ENCODE peak calls at places on chromosome 7, in four cellular contexts. Q, C, Z and J are unnamed samples.

GRCh38 chr7:128400566-128400965 is 9.2 kb downstream of the IMPDH1 start:
- DNase-seq in Q (no peak), C (no peak), Z (no peak), J (no peak)

GRCh38 chr7:134781171-134781570 is 1.7 kb downstream of the CALD1 start:
- DNase-seq in Z (no peak), Q (no peak), C (no peak), J (no peak)

GRCh38 chr7:5139998-5140397 is 50.0 kb upstream of the WIPI2 start:
- DNase-seq in C (peak; percentile 32), Q (no peak), Z (peak; percentile 56), J (no peak)

GRCh38 chr7:99720370-99721128 is 14.4 kb downstream of the CYP3A7 start:
- DNase-seq in Z (no peak), C (peak; percentile 70), Q (no peak), J (no peak)

GRCh38 chr7:71165708-71166107 is 33.8 kb downstream of the GALNT17 start:
- DNase-seq in C (no peak), Q (no peak), Z (peak; percentile 9), J (no peak)

GRCh38 chr7:537911-538634 is 18.4 kb upstream of the PDGFA start:
- DNase-seq in C (peak; percentile 81), Q (peak; percentile 96), Z (no peak), J (peak; percentile 61)

GRCh38 chr7:30893357-30893756 is 18.3 kb upstream of the AQP1 start:
- DNase-seq in C (no peak), Q (no peak), Z (no peak), J (no peak)

GRCh38 chr7:98551541-98552273 is 65.4 kb upstream of the NPTX2 start:
- DNase-seq in Q (no peak), Z (no peak), C (no peak), J (no peak)

GRCh38 chr7:151310578-151310977 is 31.0 kb upstream of the NUB1 start:
- DNase-seq in C (peak; percentile 62), Z (peak; percentile 57), Q (peak; percentile 37), J (no peak)

GRCh38 chr7:33108591-33108930 is 643 bp downstream of the RP9 start:
- DNase-seq in C (no peak), Q (peak; percentile 31), Z (peak; percentile 55), J (no peak)

GRCh38 chr7:73920406-73921134 is 59.6 kb downstream of the TMEM270 start:
- DNase-seq in Z (no peak), Q (no peak), C (no peak), J (peak; percentile 40)

GRCh38 chr7:42350801-42351200 is 113.8 kb upstream of the GLI3 start:
- DNase-seq in C (no peak), Z (no peak), Q (no peak), J (no peak)

GRCh38 chr7:50492770-50493519 is 42.8 kb upstream of the FIGNL1 start:
- DNase-seq in Q (no peak), C (peak; percentile 18), Z (peak; percentile 44), J (no peak)

GRCh38 chr7:83077328-83077727 is 85.4 kb downstream of the PCLO start:
- DNase-seq in C (no peak), Z (no peak), Q (no peak), J (no peak)

GRCh38 chr7:155001756-155002410 is 1.0 kb downstream of the PAXIP1 start:
- DNase-seq in Q (peak; percentile 26), C (no peak), Z (peak; percentile 68), J (no peak)

GRCh38 chr7:70029993-70030392 is 431.7 kb downstream of the AUTS2 start:
- DNase-seq in Z (no peak), C (no peak), Q (no peak), J (no peak)

GRCh38 chr7:70028620-70029019 is 430.3 kb downstream of the AUTS2 start:
- DNase-seq in Z (no peak), C (no peak), Q (no peak), J (no peak)

GRCh38 chr7:70027864-70028263 is 429.6 kb downstream of the AUTS2 start:
- DNase-seq in C (no peak), Q (no peak), Z (no peak), J (no peak)

GRCh38 chr7:70032673-70033072 is 434.4 kb downstream of the AUTS2 start:
- DNase-seq in Q (no peak), C (no peak), Z (no peak), J (no peak)

DNA sequence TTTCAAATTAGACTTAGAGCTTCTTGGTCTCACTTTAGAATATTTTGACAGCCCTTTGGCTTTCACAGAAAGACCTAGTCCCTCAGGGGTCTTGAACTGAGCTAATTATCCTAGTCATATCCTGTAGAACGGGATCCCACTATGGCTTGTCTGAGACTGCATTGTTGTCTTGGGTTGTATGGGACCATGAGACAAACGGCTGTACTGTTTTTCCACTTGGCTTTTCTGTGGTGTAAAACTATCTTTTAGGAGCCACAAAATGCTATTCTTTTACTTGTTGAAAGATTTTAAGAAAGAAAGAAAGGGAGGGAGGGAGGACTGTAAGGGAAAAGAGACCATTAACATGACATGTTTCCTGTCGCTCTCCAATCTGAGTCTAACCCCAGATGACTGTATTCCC is 432.5 kb downstream of the AUTS2 start:
- DNase-seq in C (no peak), Q (no peak), Z (no peak), J (no peak)
- TF ChIP-seq CHD2 in C (no peak), Q (no peak), Z (no peak), J (no peak)

GRCh38 chr7:45662018-45662417 is 87.8 kb downstream of the ADCY1 start:
- DNase-seq in Q (no peak), C (no peak), Z (no peak), J (no peak)
- TF ChIP-seq MAFK in Q (no peak), C (no peak), Z (no peak), J (no peak)

GRCh38 chr7:139680676-139681462 is 96.9 kb downstream of the HIPK2 start:
- DNase-seq in Q (peak; percentile 90), Z (peak; percentile 87), C (no peak), J (no peak)

GRCh38 chr7:139681463-139681755 is 96.4 kb downstream of the HIPK2 start:
- DNase-seq in C (no peak), Z (peak; percentile 52), Q (no peak), J (no peak)

GRCh38 chr7:139681812-139682135 is 96.0 kb downstream of the HIPK2 start:
- DNase-seq in Z (no peak), Q (no peak), C (no peak), J (no peak)

GRCh38 chr7:139683137-139683871 is 94.5 kb downstream of the HIPK2 start:
- DNase-seq in Z (no peak), Q (no peak), C (no peak), J (no peak)

GRCh38 chr7:139682136-139683013 is 95.4 kb downstream of the HIPK2 start:
- DNase-seq in C (peak; percentile 61), Q (peak; percentile 41), Z (no peak), J (no peak)
- TF ChIP-seq CHD2 in C (no peak), Q (no peak), Z (no peak), J (no peak)

GRCh38 chr7:130733866-130734524 is at the start of gene KLF14:
- DNase-seq in Q (no peak), Z (peak; percentile 54), C (no peak), J (no peak)
- TF ChIP-seq MAFK in Q (no peak), Z (no peak), C (no peak), J (no peak)

DNA sequence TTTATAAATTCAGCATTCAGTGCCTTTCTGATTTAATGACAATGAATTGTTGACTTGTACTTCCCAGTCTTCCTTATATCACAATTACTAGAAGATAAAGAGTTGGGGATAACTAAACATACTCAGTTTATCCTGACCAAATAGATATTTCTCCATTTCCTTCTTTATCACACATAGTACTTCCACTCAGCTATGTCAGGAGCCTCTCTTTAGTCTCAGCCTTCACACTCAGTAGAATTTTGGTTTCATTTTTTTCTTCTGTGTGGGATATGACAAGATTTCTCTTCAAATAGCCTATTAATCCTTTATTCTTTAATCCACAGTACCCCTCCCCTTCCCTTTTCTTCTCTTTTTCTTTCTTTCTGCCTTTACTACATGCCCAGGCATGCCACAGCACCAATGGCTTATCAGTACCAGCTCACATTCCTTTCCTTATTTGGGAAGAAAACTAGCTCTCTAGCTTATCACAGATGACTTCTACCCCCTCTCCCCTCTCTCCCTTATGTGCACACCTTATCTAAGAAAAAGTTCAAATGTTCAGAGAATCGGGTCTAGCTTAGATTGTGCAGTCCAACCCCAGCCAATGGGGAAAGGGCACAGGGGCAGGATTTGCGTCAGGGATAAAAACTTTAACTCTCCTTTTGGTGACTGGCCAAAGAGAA is 109.0 kb downstream of the PHF14 start:
- DNase-seq in Q (no peak), Z (peak; percentile 6), C (peak; percentile 75), J (no peak)
- TF ChIP-seq CHD2 in Q (no peak), Z (no peak), C (no peak), J (no peak)

GRCh38 chr7:91957823-91958222 is 17.2 kb downstream of the AKAP9 start:
- DNase-seq in Z (no peak), Q (no peak), C (no peak), J (no peak)
- TF ChIP-seq MAFK in Z (no peak), Q (no peak), C (no peak), J (no peak)

GRCh38 chr7:138565451-138566114 is 105.5 kb downstream of the TRIM24 start:
- DNase-seq in C (peak; percentile 98), Q (no peak), Z (peak; percentile 64), J (no peak)
- TF ChIP-seq CHD2 in C (no peak), Q (no peak), Z (no peak), J (no peak)

DNA sequence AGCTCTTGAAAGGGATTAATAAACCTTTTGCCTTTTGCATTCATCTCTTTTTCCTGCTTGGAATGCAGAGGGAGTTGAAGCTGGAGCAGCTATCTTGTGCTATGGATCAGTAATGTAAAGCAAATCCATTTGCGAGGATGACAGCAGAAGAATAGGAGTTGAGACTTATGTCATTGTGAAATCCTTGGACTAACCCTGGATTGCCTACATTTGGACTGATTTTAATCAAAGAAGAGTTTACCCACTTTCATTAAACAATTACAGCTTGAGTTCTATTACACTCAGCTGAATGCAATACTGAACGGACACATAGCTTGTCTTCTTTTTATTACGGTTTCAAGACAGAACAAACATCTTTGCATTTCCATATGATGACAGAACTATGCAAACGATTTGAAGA is 362.3 kb downstream of the PHF14 start:
- DNase-seq in C (no peak), Z (no peak), Q (no peak), J (no peak)
- TF ChIP-seq MAFK in C (no peak), Z (no peak), Q (no peak), J (no peak)

GRCh38 chr7:7858559-7858958 is 110.0 kb upstream of the GLCCI1 start:
- DNase-seq in C (no peak), Z (no peak), Q (no peak), J (no peak)

GRCh38 chr7:7851991-7852390 is 116.6 kb upstream of the GLCCI1 start:
- DNase-seq in Z (no peak), Q (no peak), C (no peak), J (no peak)

GRCh38 chr7:7861211-7861633 is 107.4 kb upstream of the GLCCI1 start:
- DNase-seq in Q (peak; percentile 2), C (peak; percentile 49), Z (no peak), J (no peak)

GRCh38 chr7:7862393-7862792 is 106.2 kb upstream of the GLCCI1 start:
- DNase-seq in C (no peak), Z (no peak), Q (no peak), J (no peak)

GRCh38 chr7:7857143-7857583 is 111.4 kb upstream of the GLCCI1 start:
- DNase-seq in Z (no peak), Q (no peak), C (no peak), J (no peak)
- TF ChIP-seq CHD2 in Z (no peak), Q (no peak), C (no peak), J (no peak)